ENCODE peak calls at places on chromosomes 2 and 18, in ten cellular contexts. H is HCT116, U is endodermal cell, B is neural progenitor cell, Y is Karpas-422, T is trophoblast cell, V is fibroblast of lung, R is mesendoderm, D is endothelial cell of umbilical vein, N is GM23248. C is an unnamed sample.

GRCh38 chr2:66578067-66578852 is 143.3 kb downstream of the MEIS1 start:
- DNase-seq in N (no peak), B (peak), Y (no peak), U (peak), R (peak), D (no peak), H (no peak), V (no peak), T (no peak), C (no peak)

GRCh38 chr2:9657731-9658130 is 26.9 kb upstream of the YWHAQ start:
- DNase-seq in B (no peak), T (no peak), R (peak), U (peak), Y (no peak), N (no peak), H (no peak), V (no peak), D (no peak), C (no peak)

GRCh38 chr2:239762742-239763269 is 262.3 kb downstream of the NDUFA10 start:
- DNase-seq in B (no peak), D (no peak), R (no peak), T (no peak), V (no peak), N (peak), Y (no peak), H (no peak), U (no peak), C (no peak)

GRCh38 chr2:132681766-132682165 is 11.8 kb upstream of the LYPD1 start:
- DNase-seq in T (no peak), Y (no peak), B (no peak), N (no peak), H (no peak), D (peak), V (no peak), R (no peak), U (no peak), C (no peak)

GRCh38 chr18:79595876-79596374 is 83.7 kb upstream of the CTDP1 start:
- DNase-seq in D (no peak), N (no peak), U (no peak), R (no peak), T (no peak), H (no peak), V (no peak), B (no peak), Y (no peak), C (no peak)

GRCh38 chr18:79644666-79645057 is 34.9 kb upstream of the CTDP1 start:
- DNase-seq in Y (no peak), B (no peak), H (no peak), U (no peak), V (no peak), D (no peak), N (no peak), T (no peak), R (no peak), C (no peak)

GRCh38 chr2:206004004-206004693 is 81.8 kb downstream of the INO80D start:
- DNase-seq in B (peak), D (no peak), N (no peak), V (no peak), H (peak), Y (peak), U (peak), R (peak), T (peak), C (peak)

GRCh38 chr18:69002233-69002632 is 204.4 kb downstream of the CCDC102B start:
- DNase-seq in D (no peak), R (peak), T (no peak), U (peak), Y (no peak), H (peak), N (no peak), B (peak), V (no peak), C (no peak)

GRCh38 chr2:119231975-119232665 is 8.5 kb downstream of the STEAP3 start:
- DNase-seq in Y (no peak), H (no peak), T (no peak), U (no peak), N (peak), V (peak), B (no peak), D (no peak), R (no peak), C (no peak)

GRCh38 chr18:29892960-29893558 is 1149.5 kb downstream of the DSC3 start:
- DNase-seq in T (peak), U (no peak), H (no peak), V (peak), B (peak), N (peak), D (peak), Y (peak), R (no peak), C (no peak)

GRCh38 chr2:64854773-64855237 is 134.4 kb upstream of the SLC1A4 start:
- DNase-seq in B (no peak), V (peak), U (no peak), R (no peak), T (peak), N (peak), H (no peak), Y (no peak), D (no peak), C (no peak)

DNA sequence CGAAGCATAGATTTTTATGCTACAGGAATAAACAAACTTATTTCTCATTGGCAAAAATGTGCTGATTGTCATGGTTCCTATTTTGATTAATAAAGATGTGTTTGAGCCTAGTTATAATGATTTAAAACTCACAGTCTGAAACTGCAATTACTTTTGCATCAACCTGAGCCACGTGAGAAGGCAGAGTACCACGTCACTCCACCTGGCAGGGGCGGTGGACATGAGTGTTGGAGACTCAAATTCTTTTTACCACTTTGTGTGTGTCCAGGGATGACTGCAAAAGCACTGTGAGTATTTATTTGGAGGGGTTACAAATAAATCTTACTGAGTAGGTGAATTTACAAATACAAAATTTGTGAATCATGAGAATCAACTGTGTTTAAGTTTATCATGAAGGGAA is 316.3 kb downstream of the MYCN start:
- DNase-seq in V (no peak), D (no peak), R (no peak), U (peak), T (no peak), B (no peak), H (no peak), N (no peak), Y (no peak), C (no peak)
- H3K9ac ChIP-seq in V (no peak), D (no peak), R (no peak), U (no peak), T (no peak), B (no peak), H (no peak), N (no peak), Y (no peak), C (no peak)

DNA sequence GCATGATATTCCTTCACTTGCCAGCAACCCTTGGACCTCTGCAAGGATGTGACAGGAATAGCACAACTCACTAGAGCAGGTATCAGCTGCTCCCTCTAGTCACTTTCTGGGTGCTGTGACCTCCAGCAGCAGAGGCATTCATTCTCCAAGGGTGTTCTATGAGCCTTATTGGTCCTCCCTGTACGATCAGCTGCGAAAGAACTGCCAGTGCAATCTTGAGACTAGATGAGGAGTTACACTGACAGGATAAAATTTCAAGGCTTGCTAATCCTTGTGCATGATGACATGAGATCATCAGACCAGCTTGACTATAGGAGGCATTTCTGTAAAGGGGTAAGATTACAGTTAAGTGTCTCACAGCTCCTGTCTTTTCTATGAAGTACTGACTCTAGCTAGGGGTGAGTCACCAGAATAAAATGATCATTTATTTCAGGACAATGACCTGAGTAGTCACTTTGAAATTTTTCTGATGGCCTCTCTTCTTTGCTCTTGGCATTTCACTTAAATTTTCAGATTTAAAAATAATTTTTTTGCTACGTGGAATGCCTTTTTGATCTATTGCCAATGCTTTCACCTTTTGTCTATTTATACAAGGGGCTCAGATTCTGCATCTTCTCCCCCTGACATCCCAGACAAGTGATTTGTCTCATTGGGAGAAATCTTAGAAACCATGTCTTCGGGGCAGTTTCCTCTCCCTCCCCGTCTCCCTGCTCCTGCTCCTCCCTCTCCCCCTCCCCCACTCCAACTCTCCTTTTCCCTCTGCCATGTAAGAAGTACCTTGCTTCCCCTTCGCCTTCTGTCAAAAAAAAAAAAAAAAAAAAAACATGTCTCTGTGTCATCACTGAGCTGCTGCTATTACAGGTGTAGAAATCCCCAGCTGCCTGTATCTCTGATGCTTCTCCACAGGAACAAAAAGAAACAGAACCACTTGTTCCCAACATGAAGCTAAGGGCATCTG is 49.2 kb upstream of the FRZB start:
- DNase-seq in H (no peak), B (no peak), N (peak), Y (no peak), R (peak), V (peak), D (no peak), U (no peak), T (peak), C (no peak)
- H3K27ac ChIP-seq in H (no peak), B (no peak), N (peak), Y (no peak), R (peak), V (peak), D (no peak), U (no peak), T (no peak), C (no peak)

DNA sequence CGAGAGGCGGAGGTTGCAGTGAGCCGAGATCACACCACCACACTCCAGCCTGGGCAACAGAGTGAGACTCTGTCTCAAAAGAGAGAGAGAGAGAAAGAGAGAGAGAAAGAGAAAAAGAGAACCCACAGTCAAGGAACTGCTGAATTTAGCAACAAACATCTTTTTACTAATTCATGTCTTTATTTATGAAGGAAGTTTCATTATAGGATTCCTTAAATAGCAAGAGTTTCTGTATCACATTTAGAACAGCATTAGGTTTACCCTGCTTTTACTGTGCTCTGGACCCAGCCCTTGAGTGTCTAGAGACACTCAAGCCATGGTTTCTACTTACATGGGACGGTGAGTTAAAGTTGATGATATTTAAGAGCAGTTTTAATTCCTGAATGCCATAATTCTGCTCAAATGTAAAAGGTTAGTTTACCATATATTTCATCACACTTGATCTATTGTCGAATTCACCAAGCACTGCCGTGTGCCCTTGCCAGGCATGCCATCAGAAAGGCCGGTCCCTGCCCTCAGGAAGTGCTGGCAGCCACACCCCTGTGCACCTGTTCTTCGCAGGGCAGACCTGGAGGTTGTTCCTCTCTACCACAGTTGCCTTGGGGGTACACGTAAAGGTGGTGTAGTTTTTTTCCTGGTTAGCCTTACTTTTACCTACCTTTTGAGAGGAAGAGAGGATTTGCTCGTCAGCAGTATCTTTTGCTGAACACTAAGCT is 153.3 kb downstream of the LDLRAD4 start:
- DNase-seq in B (no peak), H (no peak), D (no peak), U (no peak), V (no peak), T (no peak), N (no peak), R (no peak), Y (no peak), C (peak)
- H3K9ac ChIP-seq in B (no peak), H (no peak), D (no peak), U (no peak), V (no peak), T (no peak), N (no peak), R (no peak), Y (no peak), C (no peak)

GRCh38 chr2:70828914-70829824 is 6.4 kb downstream of the CD207 start:
- DNase-seq in U (no peak), N (peak), H (no peak), D (peak), B (no peak), R (no peak), T (peak), V (peak), Y (no peak), C (no peak)
- H3K27ac ChIP-seq in U (no peak), N (no peak), H (no peak), D (peak), B (no peak), R (no peak), T (no peak), V (no peak), Y (no peak), C (no peak)